ENCODE peak calls at places on chromosomes 1 and 21, in five cellular contexts. One of them, this sample, is unnamed.

GRCh38 chr1:94119796-94120590 is 955 bp downstream of the ABCA4 start:
- DNase-seq in HEK293T: no peak
- DNase-seq in sigmoid colon: no peak
- DNase-seq in BE2C: no peak
- DNase-seq in GF-D8: no peak
- DNase-seq in this sample: no peak

GRCh38 chr1:56331892-56332567 is 247.3 kb downstream of the PLPP3 start:
- DNase-seq in HEK293T: no peak
- DNase-seq in sigmoid colon: no peak
- DNase-seq in BE2C: no peak
- DNase-seq in GF-D8: no peak
- DNase-seq in this sample: no peak

GRCh38 chr1:9128161-9128519 is 762 bp downstream of the GPR157 start:
- DNase-seq in HEK293T: no peak
- DNase-seq in sigmoid colon: peak; percentile 81
- DNase-seq in BE2C: no peak
- DNase-seq in GF-D8: no peak
- DNase-seq in this sample: peak; percentile 39

GRCh38 chr1:187474266-187474665 is 645.5 kb downstream of the PLA2G4A start:
- DNase-seq in HEK293T: no peak
- DNase-seq in sigmoid colon: no peak
- DNase-seq in BE2C: peak; percentile 72
- DNase-seq in GF-D8: no peak
- DNase-seq in this sample: no peak

GRCh38 chr1:231272173-231272572 is 31.2 kb downstream of the GNPAT start:
- DNase-seq in HEK293T: no peak
- DNase-seq in sigmoid colon: no peak
- DNase-seq in BE2C: no peak
- DNase-seq in GF-D8: no peak
- DNase-seq in this sample: no peak

GRCh38 chr1:198655464-198656121 is 16.8 kb downstream of the PTPRC start:
- DNase-seq in HEK293T: no peak
- DNase-seq in sigmoid colon: no peak
- DNase-seq in BE2C: no peak
- DNase-seq in GF-D8: no peak
- DNase-seq in this sample: no peak

GRCh38 chr1:109397451-109398342 is at the start of gene SORT1:
- DNase-seq in HEK293T: peak; percentile 93
- DNase-seq in sigmoid colon: peak; percentile 95
- DNase-seq in BE2C: peak; percentile 97
- DNase-seq in GF-D8: no peak
- DNase-seq in this sample: peak; percentile 96

GRCh38 chr21:46058339-46059145 is 39.4 kb upstream of the COL6A2 start:
- DNase-seq in HEK293T: no peak
- DNase-seq in sigmoid colon: peak; percentile 60
- DNase-seq in BE2C: no peak
- DNase-seq in GF-D8: no peak
- DNase-seq in this sample: no peak

GRCh38 chr21:36087362-36088138 is 17.7 kb downstream of the CBR1 start:
- DNase-seq in HEK293T: no peak
- DNase-seq in sigmoid colon: no peak
- DNase-seq in BE2C: no peak
- DNase-seq in GF-D8: no peak
- DNase-seq in this sample: no peak

GRCh38 chr1:152182431-152182830 is 23.4 kb upstream of the RPTN start:
- DNase-seq in HEK293T: no peak
- DNase-seq in sigmoid colon: no peak
- DNase-seq in BE2C: no peak
- DNase-seq in GF-D8: no peak
- DNase-seq in this sample: no peak

GRCh38 chr1:53949023-53949611 is 3.0 kb downstream of the LRRC42 start:
- DNase-seq in HEK293T: peak; percentile 43
- DNase-seq in sigmoid colon: no peak
- DNase-seq in BE2C: peak; percentile 44
- DNase-seq in GF-D8: no peak
- DNase-seq in this sample: peak; percentile 57

GRCh38 chr1:187245201-187245600 is 416.5 kb downstream of the PLA2G4A start:
- DNase-seq in HEK293T: no peak
- DNase-seq in sigmoid colon: no peak
- DNase-seq in BE2C: no peak
- DNase-seq in GF-D8: no peak
- DNase-seq in this sample: no peak

GRCh38 chr1:83910461-83910860 is 88.5 kb downstream of the TTLL7 start:
- DNase-seq in HEK293T: no peak
- DNase-seq in sigmoid colon: no peak
- DNase-seq in BE2C: no peak
- DNase-seq in GF-D8: no peak
- DNase-seq in this sample: no peak

GRCh38 chr1:31531177-31532000 is 44.9 kb upstream of the TINAGL1 start:
- DNase-seq in HEK293T: no peak
- DNase-seq in sigmoid colon: no peak
- DNase-seq in BE2C: no peak
- DNase-seq in GF-D8: no peak
- DNase-seq in this sample: peak; percentile 66

GRCh38 chr1:67764674-67765073 is 68.6 kb downstream of the GNG12 start:
- DNase-seq in HEK293T: no peak
- DNase-seq in sigmoid colon: no peak
- DNase-seq in BE2C: no peak
- DNase-seq in GF-D8: no peak
- DNase-seq in this sample: no peak

GRCh38 chr1:92907949-92908684 is 53.1 kb downstream of the DIPK1A start:
- DNase-seq in HEK293T: no peak
- DNase-seq in sigmoid colon: no peak
- DNase-seq in BE2C: no peak
- DNase-seq in GF-D8: no peak
- DNase-seq in this sample: no peak

GRCh38 chr1:221620437-221621384 is 121.2 kb downstream of the DUSP10 start:
- DNase-seq in HEK293T: no peak
- DNase-seq in sigmoid colon: no peak
- DNase-seq in BE2C: peak; percentile 72
- DNase-seq in GF-D8: no peak
- DNase-seq in this sample: peak; percentile 27

GRCh38 chr1:234604726-234605492 is 5.1 kb downstream of the IRF2BP2 start:
- DNase-seq in HEK293T: no peak
- DNase-seq in sigmoid colon: no peak
- DNase-seq in BE2C: no peak
- DNase-seq in GF-D8: peak; percentile 37
- DNase-seq in this sample: no peak

GRCh38 chr1:204206121-204206520 is 7.7 kb downstream of the GOLT1A start:
- DNase-seq in HEK293T: no peak
- DNase-seq in sigmoid colon: no peak
- DNase-seq in BE2C: no peak
- DNase-seq in GF-D8: no peak
- DNase-seq in this sample: no peak

GRCh38 chr1:221734187-221734586 is 7.7 kb downstream of the DUSP10 start:
- DNase-seq in HEK293T: no peak
- DNase-seq in sigmoid colon: no peak
- DNase-seq in BE2C: no peak
- DNase-seq in GF-D8: no peak
- DNase-seq in this sample: no peak

GRCh38 chr1:109883248-109883955 is 27.2 kb upstream of the CSF1 start:
- DNase-seq in HEK293T: no peak
- DNase-seq in sigmoid colon: peak; percentile 84
- DNase-seq in BE2C: no peak
- DNase-seq in GF-D8: no peak
- DNase-seq in this sample: no peak

GRCh38 chr1:51924455-51924854 is 45.9 kb upstream of the NRDC start:
- DNase-seq in HEK293T: no peak
- DNase-seq in sigmoid colon: no peak
- DNase-seq in BE2C: no peak
- DNase-seq in GF-D8: no peak
- DNase-seq in this sample: no peak

GRCh38 chr1:246782120-246782900 is 58.1 kb downstream of the SCCPDH start:
- DNase-seq in HEK293T: no peak
- DNase-seq in sigmoid colon: no peak
- DNase-seq in BE2C: peak; percentile 54
- DNase-seq in GF-D8: peak; percentile 94
- DNase-seq in this sample: peak; percentile 37

GRCh38 chr1:66464356-66464755 is 69.6 kb upstream of the SGIP1 start:
- DNase-seq in HEK293T: no peak
- DNase-seq in sigmoid colon: no peak
- DNase-seq in BE2C: no peak
- DNase-seq in GF-D8: no peak
- DNase-seq in this sample: peak; percentile 22

GRCh38 chr1:180917306-180918065 is 4.8 kb downstream of the KIAA1614 start:
- DNase-seq in HEK293T: no peak
- DNase-seq in sigmoid colon: no peak
- DNase-seq in BE2C: no peak
- DNase-seq in GF-D8: no peak
- DNase-seq in this sample: no peak

GRCh38 chr1:110200666-110201065 is 9.4 kb upstream of the KCNC4 start:
- DNase-seq in HEK293T: no peak
- DNase-seq in sigmoid colon: no peak
- DNase-seq in BE2C: no peak
- DNase-seq in GF-D8: no peak
- DNase-seq in this sample: no peak

GRCh38 chr1:200233393-200233792 is 176.4 kb downstream of the ZNF281 start:
- DNase-seq in HEK293T: no peak
- DNase-seq in sigmoid colon: no peak
- DNase-seq in BE2C: no peak
- DNase-seq in GF-D8: no peak
- DNase-seq in this sample: no peak

GRCh38 chr21:17949395-17949794 is 130.2 kb upstream of the C21orf91 start:
- DNase-seq in HEK293T: no peak
- DNase-seq in sigmoid colon: no peak
- DNase-seq in BE2C: no peak
- DNase-seq in GF-D8: no peak
- DNase-seq in this sample: no peak

GRCh38 chr21:26072891-26073615 is 97.5 kb downstream of the APP start:
- DNase-seq in HEK293T: no peak
- DNase-seq in sigmoid colon: no peak
- DNase-seq in BE2C: no peak
- DNase-seq in GF-D8: no peak
- DNase-seq in this sample: no peak

GRCh38 chr21:39647476-39647875 is 34.7 kb downstream of the B3GALT5 start:
- DNase-seq in HEK293T: no peak
- DNase-seq in sigmoid colon: no peak
- DNase-seq in BE2C: no peak
- DNase-seq in GF-D8: no peak
- DNase-seq in this sample: no peak

GRCh38 chr21:19197950-19198349 is 794.4 kb upstream of the TMPRSS15 start:
- DNase-seq in HEK293T: no peak
- DNase-seq in sigmoid colon: no peak
- DNase-seq in BE2C: no peak
- DNase-seq in GF-D8: peak; percentile 45
- DNase-seq in this sample: no peak

GRCh38 chr1:51569284-51570062 is 47.4 kb upstream of the OSBPL9 start:
- DNase-seq in HEK293T: no peak
- DNase-seq in sigmoid colon: no peak
- DNase-seq in BE2C: no peak
- DNase-seq in GF-D8: peak; percentile 79
- DNase-seq in this sample: no peak

GRCh38 chr1:218390625-218391024 is 45.5 kb downstream of the TGFB2 start:
- DNase-seq in HEK293T: no peak
- DNase-seq in sigmoid colon: no peak
- DNase-seq in BE2C: no peak
- DNase-seq in GF-D8: no peak
- DNase-seq in this sample: peak; percentile 29

This sample was measured in SK-N-SH.